ENCODE peak calls at places on chromosomes 6 and 20, in five cellular contexts. P is stimulated activated naive CD8-positive, alpha-beta T cell treated with anti-CD3 and anti-CD28 coated beads, Interleukin-15, amount 100 ng/mL, for 72 hours; O is fibroblast of mammary gland; I is posterior cingulate gyrus; T is fibroblast of the conjunctiva. B is an unnamed sample.

GRCh38 chr6:27502508-27503435 is 29.9 kb upstream of the ZNF184 start:
- DNase-seq in P (peak), O (peak), I (no peak), T (peak), B (peak)

GRCh38 chr6:151723152-151723551 is 84.3 kb upstream of the ESR1 start:
- DNase-seq in P (peak), O (no peak), I (no peak), T (no peak), B (no peak)

GRCh38 chr6:56046576-56046975 is 171.2 kb upstream of the BMP5 start:
- DNase-seq in P (no peak), O (peak), I (no peak), T (no peak), B (no peak)

GRCh38 chr6:149153100-149153499 is 164.4 kb upstream of the TAB2 start:
- DNase-seq in P (no peak), O (no peak), I (no peak), T (no peak), B (no peak)

GRCh38 chr20:62151225-62151624 is 7.7 kb downstream of the SS18L1 start:
- DNase-seq in P (no peak), O (no peak), I (no peak), T (no peak), B (no peak)

GRCh38 chr6:28474441-28475219 is 31.3 kb upstream of the ZSCAN23 start:
- DNase-seq in P (peak), O (peak), I (no peak), T (peak), B (no peak)

GRCh38 chr20:51335329-51335841 is 207.1 kb downstream of the NFATC2 start:
- DNase-seq in P (no peak), O (peak), I (no peak), T (peak), B (no peak)

GRCh38 chr6:6649824-6650349 is 61.4 kb downstream of the LY86 start:
- DNase-seq in P (no peak), O (no peak), I (peak), T (no peak), B (no peak)

GRCh38 chr20:3919352-3919751 is 30.2 kb downstream of the PANK2 start:
- DNase-seq in P (no peak), O (peak), I (no peak), T (no peak), B (no peak)

GRCh38 chr20:44026932-44027685 is 112.5 kb downstream of the TOX2 start:
- DNase-seq in P (no peak), O (peak), I (peak), T (no peak), B (no peak)

GRCh38 chr6:76351275-76351674 is 278.8 kb upstream of the IMPG1 start:
- DNase-seq in P (no peak), O (no peak), I (no peak), T (no peak), B (no peak)

GRCh38 chr20:50475879-50476292 is 34.3 kb upstream of the PTPN1 start:
- DNase-seq in P (no peak), O (peak), I (no peak), T (no peak), B (no peak)

GRCh38 chr20:38728911-38729642 is 4.8 kb downstream of the SLC32A1 start:
- DNase-seq in P (peak), O (no peak), I (no peak), T (no peak), B (no peak)

GRCh38 chr20:2794866-2795447 is 5.5 kb downstream of the CPXM1 start:
- DNase-seq in P (no peak), O (no peak), I (peak), T (no peak), B (no peak)

GRCh38 chr6:3592371-3592941 is 135.6 kb upstream of the SLC22A23 start:
- DNase-seq in P (no peak), O (peak), I (no peak), T (peak), B (no peak)

GRCh38 chr6:75449625-75450206 is 43.9 kb downstream of the FILIP1 start:
- DNase-seq in P (no peak), O (peak), I (no peak), T (no peak), B (no peak)

GRCh38 chr20:10466855-10467254 is 31.8 kb downstream of the SLX4IP start:
- DNase-seq in P (no peak), O (no peak), I (no peak), T (no peak), B (no peak)

GRCh38 chr6:46174904-46175303 is 4.1 kb upstream of the ENPP5 start:
- DNase-seq in P (no peak), O (no peak), I (no peak), T (no peak), B (no peak)

GRCh38 chr6:21348462-21349195 is 244.9 kb upstream of the SOX4 start:
- DNase-seq in P (no peak), O (peak), I (no peak), T (no peak), B (no peak)

GRCh38 chr6:129615496-129615895 is 94.5 kb downstream of the ARHGAP18 start:
- DNase-seq in P (no peak), O (no peak), I (no peak), T (no peak), B (no peak)

GRCh38 chr6:28812778-28813569 is 110.8 kb downstream of the TRIM27 start:
- DNase-seq in P (no peak), O (no peak), I (no peak), T (no peak), B (no peak)

GRCh38 chr6:130365166-130366010 is 429 bp upstream of the TMEM200A start:
- DNase-seq in P (peak), O (peak), I (peak), T (peak), B (peak)

GRCh38 chr6:18293192-18293904 is 29.0 kb upstream of the DEK start:
- DNase-seq in P (no peak), O (peak), I (no peak), T (no peak), B (no peak)

GRCh38 chr6:53603381-53604121 is 58.6 kb upstream of the GCLC start:
- DNase-seq in P (no peak), O (peak), I (no peak), T (peak), B (no peak)

GRCh38 chr6:97925504-97925903 is 642.5 kb upstream of the MMS22L start:
- DNase-seq in P (no peak), O (peak), I (no peak), T (no peak), B (no peak)

B was measured in activated T-helper 2 cell treated with anti-CD3 and anti-CD28 coated beads, Interferon-gamma antibody, Interleukin-2, Interleukin-4, amounts not matched to agents 10 μg/mL and 5 μg/mL and 100 μg/mL, durations not matched to agents 14 hours and 24 hours and 36 hours.